ENCODE peak calls at places on chromosomes 13 and 19, in ten cellular contexts. V is mammary epithelial cell; S is HCEC 1CT; U is NCI-H1105 treated with DMSO at 0.1 percent for 48 hours; M is GM23248; E is stimulated activated CD4-positive, alpha-beta T cell treated with anti-CD3 and anti-CD28 coated beads, Interleukin-4, amount 100 ng/mL, for 24 hours; F is NCI-H1092; D is colonic mucosa; Y is coronary artery; B is lower lobe of right lung. Q is an unnamed sample.

GRCh38 chr19:39444598-39445257 is 654 bp upstream of the SUPT5H start:
- DNase-seq in V (peak), S (peak), U (no peak), M (peak), E (no peak), F (no peak), D (peak), Y (no peak), B (no peak), Q (no peak)

GRCh38 chr19:10535613-10536012 is 8.1 kb upstream of the ATG4D start:
- DNase-seq in V (peak), S (no peak), U (peak), M (no peak), E (no peak), F (no peak), D (no peak), Y (no peak), B (no peak), Q (no peak)

GRCh38 chr13:112657850-112658445 is 31.9 kb upstream of the ATP11A start:
- DNase-seq in V (peak), S (peak), U (no peak), M (peak), E (no peak), F (no peak), D (no peak), Y (no peak), B (peak), Q (no peak)

GRCh38 chr13:38783992-38784875 is 97.4 kb downstream of the FREM2 start:
- DNase-seq in V (no peak), S (no peak), U (peak), M (no peak), E (no peak), F (no peak), D (peak), Y (no peak), B (no peak), Q (no peak)

GRCh38 chr19:8251025-8251472 is 41.9 kb downstream of the CERS4 start:
- DNase-seq in V (peak), S (no peak), U (no peak), M (peak), E (no peak), F (no peak), D (no peak), Y (peak), B (peak), Q (no peak)

GRCh38 chr19:14198384-14199376 is 7.3 kb downstream of the ADGRL1 start:
- DNase-seq in V (no peak), S (no peak), U (no peak), M (no peak), E (no peak), F (no peak), D (no peak), Y (no peak), B (no peak), Q (peak)

GRCh38 chr19:35352448-35353304 is 5.0 kb downstream of the FFAR1 start:
- DNase-seq in V (peak), S (peak), U (peak), M (peak), E (peak), F (peak), D (peak), Y (no peak), B (peak), Q (peak)

GRCh38 chr13:37065893-37066526 is 6.5 kb upstream of the SUPT20H start:
- DNase-seq in V (no peak), S (no peak), U (no peak), M (no peak), E (no peak), F (no peak), D (no peak), Y (no peak), B (no peak), Q (no peak)

GRCh38 chr19:19626516-19627441 is 1.2 kb downstream of the LPAR2 start:
- DNase-seq in V (no peak), S (no peak), U (no peak), M (no peak), E (no peak), F (no peak), D (no peak), Y (no peak), B (peak), Q (no peak)

GRCh38 chr13:48446454-48446853 is 33.5 kb upstream of the LPAR6 start:
- DNase-seq in V (peak), S (peak), U (no peak), M (peak), E (no peak), F (no peak), D (no peak), Y (no peak), B (no peak), Q (no peak)

Q was measured in NCI-H1694.